ENCODE peak calls at places on chromosomes 16 and 17, in five cellular contexts. M, J, B, N and K are unnamed samples.

GRCh38 chr16:78303946-78304345 is 204.5 kb downstream of the WWOX start:
- DNase-seq in B (no peak), N (no peak), J (no peak), M (no peak), K (no peak)

GRCh38 chr17:16415031-16415924 is at the start of gene TRPV2:
- DNase-seq in B (peak), N (peak), M (peak), J (peak), K (peak)

GRCh38 chr17:69326302-69327059 is 452 bp downstream of the ABCA5 start:
- DNase-seq in M (no peak), B (peak), J (no peak), N (peak), K (no peak)

GRCh38 chr16:51773051-51773450 is 622.0 kb upstream of the SALL1 start:
- DNase-seq in J (no peak), M (no peak), N (no peak), B (no peak), K (no peak)

GRCh38 chr17:77786090-77786489 is 172.4 kb upstream of the TNRC6C start:
- DNase-seq in N (no peak), J (no peak), M (no peak), B (no peak), K (no peak)

GRCh38 chr16:58366247-58367031 is 25.8 kb upstream of the GINS3 start:
- DNase-seq in J (no peak), M (no peak), N (no peak), B (no peak), K (no peak)

GRCh38 chr16:6016530-6017184 is 919.1 kb upstream of the EEF2KMT start:
- DNase-seq in B (no peak), M (no peak), N (peak), J (no peak), K (no peak)

GRCh38 chr16:2795714-2796143 is 2.5 kb upstream of the PRSS41 start:
- DNase-seq in B (no peak), J (no peak), M (no peak), N (no peak), K (no peak)

GRCh38 chr17:30290696-30291570 is 811 bp downstream of the BLMH start:
- DNase-seq in J (peak), M (peak), N (peak), B (peak), K (peak)

GRCh38 chr16:3578121-3578520 is 918 bp upstream of the NLRC3 start:
- DNase-seq in N (no peak), B (no peak), J (no peak), M (peak), K (peak)

GRCh38 chr16:53893731-53894435 is 189.9 kb downstream of the FTO start:
- DNase-seq in J (no peak), N (peak), M (no peak), B (peak), K (no peak)

GRCh38 chr16:83199012-83199411 is 572.2 kb downstream of the CDH13 start:
- DNase-seq in N (no peak), M (no peak), B (no peak), J (no peak), K (no peak)

GRCh38 chr16:61900482-61900881 is 135.8 kb downstream of the CDH8 start:
- DNase-seq in B (no peak), J (no peak), N (no peak), M (no peak), K (no peak)

GRCh38 chr17:11816409-11816808 is 180.9 kb downstream of the ZNF18 start:
- DNase-seq in M (no peak), B (no peak), J (no peak), N (no peak), K (no peak)

GRCh38 chr17:50027639-50028206 is 28.2 kb upstream of the ITGA3 start:
- DNase-seq in M (no peak), B (peak), J (peak), N (peak), K (no peak)

GRCh38 chr17:16872351-16872751 is 99.6 kb downstream of the TNFRSF13B start:
- DNase-seq in J (no peak), M (no peak), B (no peak), N (no peak), K (no peak)

GRCh38 chr17:35312790-35313711 is 60.4 kb downstream of the SLFN11 start:
- DNase-seq in B (peak), N (peak), M (peak), J (peak), K (peak)

GRCh38 chr16:47493358-47494337 is 32.5 kb downstream of the PHKB start:
- DNase-seq in J (no peak), B (no peak), N (no peak), M (no peak), K (no peak)

GRCh38 chr16:81715358-81716196 is 63.5 kb upstream of the PLCG2 start:
- DNase-seq in N (no peak), M (no peak), J (no peak), B (no peak), K (no peak)

GRCh38 chr17:64497565-64498035 is 746 bp upstream of the POLG2 start:
- DNase-seq in M (no peak), J (no peak), N (no peak), B (no peak), K (no peak)

GRCh38 chr17:50425682-50426471 is at the start of gene ACSF2:
- DNase-seq in B (peak), M (peak), J (peak), N (peak), K (peak)

GRCh38 chr17:17325228-17325627 is 22.1 kb downstream of the NT5M start:
- DNase-seq in N (no peak), J (no peak), M (no peak), B (no peak), K (no peak)

GRCh38 chr16:84294196-84295142 is at the start of gene WFDC1:
- DNase-seq in N (no peak), J (peak), M (no peak), B (peak), K (no peak)

GRCh38 chr16:22813223-22813945 is 578 bp upstream of the HS3ST2 start:
- DNase-seq in M (peak), J (peak), B (peak), N (peak), K (no peak)

GRCh38 chr17:30930495-30930894 is 8.8 kb downstream of the ADAP2 start:
- DNase-seq in B (no peak), J (no peak), N (no peak), M (no peak), K (no peak)